ENCODE peak calls at places on chromosomes 12 and 14, in ten cellular contexts. C, M, A, O, V, S, T, J, X and H are unnamed samples.

GRCh38 chr12:3964404-3964803 is 91.2 kb upstream of the PARP11 start:
- DNase-seq in C (no peak), M (no peak), O (no peak), J (no peak), X (no peak), A (no peak), S (no peak), V (no peak), T (no peak), H (no peak)

GRCh38 chr12:30138483-30138882 is 354.7 kb upstream of the TMTC1 start:
- DNase-seq in X (no peak), J (no peak), T (no peak), O (no peak), S (no peak), C (no peak), M (no peak), V (no peak), A (no peak), H (no peak)

GRCh38 chr14:61472801-61473376 is 151.5 kb downstream of the PRKCH start:
- DNase-seq in M (no peak), C (no peak), V (no peak), T (no peak), X (no peak), J (no peak), S (peak), A (no peak), O (no peak), H (no peak)

GRCh38 chr12:31029916-31030562 is 43.6 kb upstream of the DDX11 start:
- DNase-seq in T (no peak), A (no peak), C (no peak), J (no peak), M (no peak), V (no peak), S (no peak), O (peak), X (no peak), H (peak)

GRCh38 chr14:77043177-77043983 is 14.9 kb upstream of the IRF2BPL start:
- DNase-seq in S (peak), C (no peak), O (no peak), M (no peak), J (peak), T (peak), A (peak), X (no peak), V (peak), H (peak)

GRCh38 chr14:50534998-50535397 is 2.6 kb upstream of the MAP4K5 start:
- DNase-seq in T (no peak), O (no peak), V (no peak), S (no peak), C (no peak), J (no peak), M (no peak), X (no peak), A (no peak), H (no peak)

GRCh38 chr12:116495260-116495659 is 63.9 kb upstream of the MAP1LC3B2 start:
- DNase-seq in X (peak), V (no peak), T (peak), J (no peak), O (no peak), C (no peak), S (peak), M (no peak), A (no peak), H (no peak)

GRCh38 chr12:108432423-108432822 is 82.7 kb upstream of the FICD start:
- DNase-seq in X (no peak), M (no peak), T (no peak), O (no peak), V (no peak), S (no peak), C (no peak), J (no peak), A (no peak), H (no peak)

GRCh38 chr14:59126714-59127436 is 61.6 kb upstream of the DAAM1 start:
- DNase-seq in A (peak), X (no peak), S (peak), M (peak), O (no peak), J (no peak), V (no peak), T (peak), C (no peak), H (peak)

GRCh38 chr12:52015393-52016081 is 8.8 kb downstream of the TAMALIN start:
- DNase-seq in M (no peak), T (no peak), S (no peak), V (no peak), J (no peak), A (no peak), X (no peak), O (no peak), C (no peak), H (no peak)

GRCh38 chr14:37150414-37150813 is 22.0 kb downstream of the SLC25A21 start:
- DNase-seq in V (no peak), T (no peak), J (no peak), X (no peak), S (peak), A (no peak), O (no peak), M (no peak), C (no peak), H (no peak)

GRCh38 chr12:116697305-116698130 is 40.4 kb downstream of the SPRING1 start:
- DNase-seq in X (no peak), M (no peak), O (no peak), A (no peak), T (no peak), S (no peak), C (no peak), J (no peak), V (no peak), H (peak)

GRCh38 chr12:54036620-54037359 is 3.9 kb downstream of the HOXC5 start:
- DNase-seq in C (no peak), O (no peak), V (no peak), M (no peak), J (no peak), S (no peak), A (no peak), X (no peak), T (no peak), H (no peak)

GRCh38 chr12:122130150-122130549 is 43.9 kb downstream of the IL31 start:
- DNase-seq in X (no peak), C (no peak), V (no peak), M (no peak), T (no peak), A (no peak), O (peak), J (no peak), S (peak), H (no peak)

GRCh38 chr14:33765251-33765650 is 185.6 kb downstream of the EGLN3 start:
- DNase-seq in X (no peak), V (peak), T (no peak), O (peak), A (no peak), C (no peak), J (no peak), S (no peak), M (no peak), H (no peak)

DNA sequence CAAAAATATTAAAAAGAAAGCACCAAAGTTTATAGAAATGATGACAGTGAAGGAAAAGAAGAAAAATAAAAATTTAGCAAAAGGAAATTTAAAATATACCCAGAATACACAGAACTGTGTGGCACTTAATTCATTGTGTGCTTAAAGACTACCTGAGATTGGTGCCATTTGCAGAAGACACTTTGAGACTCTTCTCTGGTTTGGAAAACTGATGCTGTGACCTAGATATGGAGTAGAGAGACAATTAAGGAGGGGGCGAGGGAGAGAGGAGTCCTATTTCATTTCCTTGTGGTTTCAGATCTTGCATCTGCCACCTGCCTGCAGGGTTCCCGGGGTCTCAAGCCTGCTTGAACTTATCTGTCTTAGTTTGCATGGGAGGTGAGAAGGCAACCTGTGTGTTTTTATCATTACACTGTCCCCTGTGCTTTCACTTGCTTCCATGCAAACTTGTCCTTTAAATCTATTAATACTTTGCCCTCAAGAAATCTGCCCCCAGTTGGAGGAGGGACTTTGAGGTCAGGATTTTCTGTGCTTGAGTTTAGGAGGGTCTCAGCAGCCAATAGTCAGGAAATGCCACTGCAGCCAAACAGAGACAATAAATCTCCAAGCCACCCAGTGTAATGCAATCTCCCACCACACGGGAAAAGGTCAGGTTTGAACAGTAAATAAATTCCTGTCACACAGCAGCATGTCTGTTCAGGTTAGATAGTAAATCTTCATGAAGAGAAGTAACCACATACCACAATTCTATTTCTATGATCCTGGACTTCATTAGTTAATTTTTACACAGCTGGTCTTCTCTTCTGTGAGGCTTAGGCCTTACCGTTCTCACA is 119.4 kb downstream of the CAND1 start:
- DNase-seq in S (no peak), A (no peak), T (no peak), V (no peak), M (no peak), X (no peak), C (no peak), O (no peak), J (no peak), H (no peak)
- TF ChIP-seq POLR2A in S (no peak), A (no peak), T (no peak), V (no peak), M (no peak), X (no peak), C (no peak), O (no peak), J (no peak), H (no peak)

GRCh38 chr12:109719123-109720022 is 5.7 kb downstream of the FAM222A start:
- DNase-seq in T (no peak), J (no peak), V (no peak), M (no peak), C (no peak), X (no peak), O (no peak), A (no peak), S (peak), H (no peak)
- TF ChIP-seq CTCF in T (no peak), J (no peak), V (no peak), M (no peak), C (no peak), X (peak), O (no peak), A (no peak), S (peak), H (no peak)

GRCh38 chr12:110046451-110047187 is 1.7 kb downstream of the C12orf76 start:
- DNase-seq in V (no peak), M (no peak), A (no peak), J (no peak), C (no peak), S (no peak), X (no peak), O (no peak), T (no peak), H (no peak)

GRCh38 chr12:110047297-110047940 is 903 bp downstream of the C12orf76 start:
- DNase-seq in T (no peak), J (no peak), V (no peak), M (no peak), S (no peak), A (no peak), C (no peak), O (no peak), X (no peak), H (no peak)

GRCh38 chr12:110050927-110051326 is 2.6 kb upstream of the C12orf76 start:
- DNase-seq in T (no peak), X (no peak), S (no peak), C (no peak), O (no peak), V (no peak), A (no peak), J (no peak), M (no peak), H (no peak)

DNA sequence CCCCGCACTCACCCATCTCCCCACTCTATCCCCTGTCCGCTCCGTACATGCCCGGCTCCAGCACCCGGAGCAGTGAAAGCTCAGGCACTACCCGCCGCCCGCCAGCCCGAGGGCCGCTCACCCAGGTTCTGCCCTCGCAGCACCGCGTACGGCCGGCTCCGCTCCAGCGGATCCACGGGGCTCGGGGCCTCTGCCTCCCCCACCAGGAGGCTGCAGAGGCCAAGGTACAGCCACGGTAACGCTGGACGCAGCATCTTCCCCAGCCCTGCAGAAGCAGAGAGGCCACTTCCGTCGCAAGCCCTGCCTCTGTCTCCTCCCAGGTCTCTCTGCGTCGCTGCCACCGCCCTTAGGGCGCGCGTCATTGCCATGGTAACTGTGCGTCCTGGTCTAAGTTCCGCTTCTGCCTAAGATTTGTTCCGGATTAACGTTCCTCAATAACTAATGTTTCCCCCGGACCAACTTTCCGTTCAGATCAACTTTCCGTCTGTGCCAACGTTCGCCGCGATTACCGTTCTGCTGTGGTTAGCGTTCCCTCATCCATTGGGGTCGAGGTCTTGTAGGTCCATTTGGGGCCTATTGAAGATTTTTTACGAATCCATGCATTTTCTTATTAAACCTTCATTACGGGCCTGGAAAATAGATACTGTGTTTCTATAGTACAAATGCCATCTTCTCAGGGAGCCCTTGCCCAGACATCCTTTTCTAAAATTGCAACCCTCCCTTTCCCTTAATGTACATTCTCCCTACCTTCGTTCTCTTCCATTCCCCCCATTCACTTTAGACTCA is at the start of gene C12orf76:
- DNase-seq in J (peak), V (peak), O (peak), M (peak), T (peak), X (peak), C (peak), S (peak), A (peak), H (peak)
- TF ChIP-seq POLR2A in J (peak), V (no peak), O (no peak), M (no peak), T (peak), X (no peak), C (no peak), S (peak), A (no peak), H (peak)

GRCh38 chr14:96830946-96831345 is 33.8 kb downstream of the VRK1 start:
- DNase-seq in X (no peak), V (no peak), C (no peak), J (no peak), A (no peak), M (no peak), T (no peak), O (no peak), S (no peak), H (no peak)
- TF ChIP-seq CTCF in X (no peak), V (no peak), C (no peak), J (no peak), A (no peak), M (no peak), T (no peak), O (no peak), S (no peak), H (no peak)

GRCh38 chr12:9735601-9736000 is 2.7 kb upstream of the CLECL1 start:
- DNase-seq in X (no peak), A (no peak), O (no peak), T (no peak), M (no peak), V (no peak), S (no peak), J (no peak), C (no peak), H (no peak)

GRCh38 chr12:9730591-9730990 is 2.3 kb downstream of the CLECL1 start:
- DNase-seq in S (no peak), O (no peak), V (no peak), J (no peak), M (no peak), X (no peak), A (no peak), C (no peak), T (no peak), H (no peak)

GRCh38 chr12:9731393-9731792 is 1.5 kb downstream of the CLECL1 start:
- DNase-seq in X (no peak), C (no peak), J (no peak), V (no peak), A (no peak), M (no peak), S (no peak), O (no peak), T (no peak), H (no peak)

GRCh38 chr12:9731797-9732196 is 1.1 kb downstream of the CLECL1 start:
- DNase-seq in T (no peak), A (no peak), J (no peak), O (no peak), X (no peak), M (no peak), C (no peak), V (no peak), S (no peak), H (no peak)

GRCh38 chr12:9732966-9733461 is at the start of gene CLECL1:
- DNase-seq in M (no peak), X (no peak), J (no peak), V (no peak), T (no peak), S (no peak), A (no peak), C (no peak), O (no peak), H (no peak)
- TF ChIP-seq POLR2A in M (no peak), X (no peak), J (peak), V (no peak), T (no peak), S (no peak), A (no peak), C (no peak), O (no peak), H (no peak)

GRCh38 chr12:85641796-85642195 is 194.4 kb downstream of the RASSF9 start:
- DNase-seq in V (no peak), A (no peak), C (no peak), O (no peak), T (no peak), X (no peak), J (no peak), S (peak), M (no peak), H (no peak)

GRCh38 chr12:85642810-85643209 is 193.4 kb downstream of the RASSF9 start:
- DNase-seq in O (no peak), A (no peak), S (peak), X (no peak), T (no peak), M (no peak), V (no peak), J (no peak), C (no peak), H (no peak)

GRCh38 chr12:85644508-85644907 is 191.7 kb downstream of the RASSF9 start:
- DNase-seq in S (peak), A (no peak), V (no peak), M (no peak), O (no peak), J (no peak), T (no peak), C (no peak), X (no peak), H (no peak)

GRCh38 chr12:85642288-85642687 is 193.9 kb downstream of the RASSF9 start:
- DNase-seq in O (no peak), T (no peak), A (no peak), C (no peak), M (no peak), V (no peak), S (no peak), X (no peak), J (no peak), H (no peak)

GRCh38 chr12:85639834-85640233 is 196.4 kb downstream of the RASSF9 start:
- DNase-seq in X (no peak), M (no peak), O (no peak), S (no peak), C (no peak), J (no peak), T (no peak), A (no peak), V (no peak), H (no peak)
- TF ChIP-seq CTCF in X (no peak), M (no peak), O (no peak), S (no peak), C (no peak), J (no peak), T (no peak), A (no peak), V (no peak), H (no peak)

DNA sequence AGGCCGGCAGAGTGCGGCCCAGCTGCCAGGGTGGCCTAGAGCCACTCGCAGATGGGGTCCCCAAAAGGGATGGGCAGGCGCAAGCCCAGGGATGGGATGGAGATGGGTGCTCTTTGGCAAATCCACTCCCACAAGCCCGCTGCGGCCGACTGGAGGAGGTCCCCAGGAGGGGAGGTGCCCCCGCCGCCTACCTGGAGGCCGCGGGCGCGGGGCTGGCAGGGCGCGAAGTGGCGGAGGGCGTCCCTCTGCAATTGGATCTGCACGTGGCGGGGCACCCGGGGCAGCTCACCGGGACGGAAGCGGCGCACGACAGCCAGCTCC is 730 bp downstream of the PPP1R3E start:
- DNase-seq in J (no peak), X (no peak), S (no peak), M (no peak), C (no peak), T (no peak), V (no peak), O (no peak), A (no peak), H (no peak)
- TF ChIP-seq POLR2A in J (peak), X (peak), S (peak), M (no peak), C (no peak), T (peak), V (peak), O (no peak), A (peak), H (no peak)